ENCODE peak calls at places on chromosomes 1 and 21, in seven cellular contexts. B is stimulated activated naive CD4-positive, alpha-beta T cell; I is CD4-positive, CD25-positive, alpha-beta regulatory T cell; U is thoracic aorta; F is AG08395; O is iris pigment epithelial cell; Q is NAMALWA. W is an unnamed sample.
A peak's percentile ranks its signal among the peaks of the same experiment; 100 is the strongest.

GRCh38 chr1:9442266-9442846 is 96.9 kb upstream of the SLC25A33 start:
- DNase-seq in I (no peak), Q (no peak), F (no peak), U (no peak), B (no peak), O (peak; percentile 56), W (peak; percentile 71)

GRCh38 chr21:42649122-42650032 is 4.0 kb upstream of the PDE9A start:
- DNase-seq in O (no peak), Q (no peak), B (no peak), I (no peak), U (no peak), F (no peak), W (no peak)

GRCh38 chr1:200837931-200838571 is 34.7 kb upstream of the GPR25 start:
- DNase-seq in I (peak; percentile 5), F (peak; percentile 4), Q (peak; percentile 47), U (no peak), O (peak; percentile 28), B (no peak), W (peak; percentile 47)

GRCh38 chr1:25051504-25051903 is 121.4 kb upstream of the RUNX3 start:
- DNase-seq in I (no peak), O (no peak), F (no peak), Q (no peak), B (no peak), U (no peak), W (no peak)

GRCh38 chr1:111193712-111194480 is 6.5 kb downstream of the DENND2D start:
- DNase-seq in B (no peak), U (no peak), O (no peak), I (no peak), Q (no peak), F (peak; percentile 35), W (no peak)

GRCh38 chr1:25952851-25953401 is 44.9 kb downstream of the PAFAH2 start:
- DNase-seq in U (no peak), Q (no peak), O (no peak), B (no peak), F (peak; percentile 53), I (no peak), W (peak; percentile 34)

GRCh38 chr1:200095057-200095577 is 67.6 kb downstream of the NR5A2 start:
- DNase-seq in O (no peak), I (no peak), F (no peak), U (no peak), B (no peak), Q (no peak), W (no peak)

GRCh38 chr1:152917794-152918193 is 9.4 kb downstream of the IVL start:
- DNase-seq in F (no peak), B (no peak), I (no peak), O (no peak), Q (peak; percentile 28), U (no peak), W (peak; percentile 11)

GRCh38 chr1:185292237-185292636 is 24.8 kb downstream of the IVNS1ABP start:
- DNase-seq in I (no peak), B (no peak), O (no peak), F (no peak), U (no peak), Q (no peak), W (no peak)

GRCh38 chr1:109610609-109611307 is 8.7 kb downstream of the GNAT2 start:
- DNase-seq in I (no peak), O (peak; percentile 57), B (no peak), F (no peak), U (no peak), Q (no peak), W (peak; percentile 31)

GRCh38 chr1:55337801-55338447 is 122.8 kb upstream of the USP24 start:
- DNase-seq in U (no peak), I (peak; percentile 7), Q (peak; percentile 73), F (peak; percentile 51), O (peak; percentile 79), B (no peak), W (peak; percentile 71)

GRCh38 chr1:153231800-153232199 is 14.4 kb downstream of the PRR9 start:
- DNase-seq in Q (no peak), B (no peak), F (no peak), I (no peak), U (no peak), O (no peak), W (no peak)

GRCh38 chr1:147539122-147539575 is 2.2 kb upstream of the BCL9 start:
- DNase-seq in F (peak; percentile 87), I (no peak), O (peak; percentile 98), U (no peak), B (no peak), Q (no peak), W (peak; percentile 96)

GRCh38 chr1:182781849-182782586 is 7.6 kb upstream of the NPL start:
- DNase-seq in I (peak; percentile 64), F (peak; percentile 62), U (no peak), Q (peak; percentile 93), B (peak; percentile 31), O (peak; percentile 50), W (peak; percentile 41)

GRCh38 chr1:206909167-206909882 is 12.1 kb downstream of the IL24 start:
- DNase-seq in O (no peak), F (peak; percentile 20), U (no peak), I (peak; percentile 53), Q (no peak), B (peak; percentile 66), W (no peak)

GRCh38 chr21:19123053-19123452 is 719.5 kb upstream of the TMPRSS15 start:
- DNase-seq in O (no peak), U (no peak), F (no peak), B (no peak), Q (no peak), I (no peak), W (no peak)

GRCh38 chr1:70091811-70092210 is 113.6 kb downstream of the LRRC40 start:
- DNase-seq in Q (no peak), U (no peak), I (no peak), B (no peak), O (no peak), F (no peak), W (no peak)

W was measured in amniotic epithelial cell.